ENCODE peak calls at places on chromosomes 7 and 10, in six cellular contexts. One of them, this sample, is unnamed.

GRCh38 chr10:21976280-21976679 is 27.2 kb downstream of the DNAJC1 start:
- DNase-seq in testis: no peak
- DNase-seq in sigmoid colon: no peak
- DNase-seq in lower lobe of right lung: no peak
- DNase-seq in right atrium auricular region: no peak
- DNase-seq in endodermal cell: no peak
- DNase-seq in this sample: no peak

GRCh38 chr10:22712246-22712958 is 2.0 kb downstream of the PIP4K2A start:
- DNase-seq in lower lobe of right lung: no peak
- DNase-seq in endodermal cell: no peak
- DNase-seq in sigmoid colon: no peak
- DNase-seq in testis: no peak
- DNase-seq in right atrium auricular region: no peak
- DNase-seq in this sample: no peak

GRCh38 chr10:131641231-131641630 is 259.6 kb upstream of the PPP2R2D start:
- DNase-seq in testis: no peak
- DNase-seq in lower lobe of right lung: peak
- DNase-seq in right atrium auricular region: no peak
- DNase-seq in endodermal cell: no peak
- DNase-seq in sigmoid colon: no peak
- DNase-seq in this sample: no peak

GRCh38 chr7:84663224-84663623 is 468.6 kb upstream of the SEMA3A start:
- DNase-seq in sigmoid colon: no peak
- DNase-seq in endodermal cell: no peak
- DNase-seq in testis: no peak
- DNase-seq in lower lobe of right lung: no peak
- DNase-seq in right atrium auricular region: no peak
- DNase-seq in this sample: no peak

GRCh38 chr10:22325272-22325947 is 4.5 kb downstream of the BMI1 start:
- DNase-seq in lower lobe of right lung: peak
- DNase-seq in endodermal cell: peak
- DNase-seq in testis: peak
- DNase-seq in sigmoid colon: peak
- DNase-seq in right atrium auricular region: peak
- DNase-seq in this sample: no peak

GRCh38 chr10:110110338-110110737 is 97.1 kb upstream of the MXI1 start:
- DNase-seq in right atrium auricular region: no peak
- DNase-seq in lower lobe of right lung: no peak
- DNase-seq in sigmoid colon: no peak
- DNase-seq in endodermal cell: no peak
- DNase-seq in testis: no peak
- DNase-seq in this sample: no peak

GRCh38 chr7:94190599-94191061 is 186.5 kb upstream of the BET1 start:
- DNase-seq in lower lobe of right lung: no peak
- DNase-seq in endodermal cell: no peak
- DNase-seq in sigmoid colon: no peak
- DNase-seq in right atrium auricular region: no peak
- DNase-seq in testis: no peak
- DNase-seq in this sample: no peak

GRCh38 chr7:131976411-131976810 is 420.0 kb upstream of the PODXL start:
- DNase-seq in lower lobe of right lung: no peak
- DNase-seq in testis: no peak
- DNase-seq in right atrium auricular region: no peak
- DNase-seq in endodermal cell: no peak
- DNase-seq in sigmoid colon: no peak
- DNase-seq in this sample: no peak

GRCh38 chr10:9331583-9332008 is 1277.1 kb downstream of the GATA3 start:
- DNase-seq in right atrium auricular region: no peak
- DNase-seq in sigmoid colon: no peak
- DNase-seq in testis: no peak
- DNase-seq in endodermal cell: no peak
- DNase-seq in lower lobe of right lung: no peak
- DNase-seq in this sample: no peak

GRCh38 chr10:72308320-72308987 is 34.7 kb downstream of the DDIT4 start:
- DNase-seq in right atrium auricular region: peak
- DNase-seq in endodermal cell: no peak
- DNase-seq in sigmoid colon: peak
- DNase-seq in testis: peak
- DNase-seq in lower lobe of right lung: no peak
- DNase-seq in this sample: no peak

GRCh38 chr7:92717982-92718716 is 118.2 kb downstream of the CDK6 start:
- DNase-seq in sigmoid colon: peak
- DNase-seq in endodermal cell: no peak
- DNase-seq in testis: no peak
- DNase-seq in lower lobe of right lung: peak
- DNase-seq in right atrium auricular region: peak
- DNase-seq in this sample: no peak

GRCh38 chr10:28463676-28464395 is 69.1 kb upstream of the WAC start:
- DNase-seq in right atrium auricular region: no peak
- DNase-seq in endodermal cell: no peak
- DNase-seq in sigmoid colon: no peak
- DNase-seq in lower lobe of right lung: peak
- DNase-seq in testis: no peak
- DNase-seq in this sample: no peak

GRCh38 chr10:133131053-133131452 is 29.0 kb upstream of the KNDC1 start:
- DNase-seq in lower lobe of right lung: peak
- DNase-seq in testis: no peak
- DNase-seq in endodermal cell: peak
- DNase-seq in sigmoid colon: peak
- DNase-seq in right atrium auricular region: no peak
- DNase-seq in this sample: no peak

GRCh38 chr10:99698504-99699080 is 33.3 kb downstream of the COX15 start:
- DNase-seq in right atrium auricular region: no peak
- DNase-seq in sigmoid colon: no peak
- DNase-seq in lower lobe of right lung: no peak
- DNase-seq in testis: no peak
- DNase-seq in endodermal cell: peak
- DNase-seq in this sample: no peak
- TF ChIP-seq CTCF in right atrium auricular region: no peak
- TF ChIP-seq CTCF in sigmoid colon: no peak
- TF ChIP-seq CTCF in lower lobe of right lung: no peak
- TF ChIP-seq CTCF in testis: no peak
- TF ChIP-seq CTCF in endodermal cell: peak
- TF ChIP-seq CTCF in this sample: peak

GRCh38 chr10:31866118-31866670 is 62.4 kb downstream of the ARHGAP12 start:
- DNase-seq in endodermal cell: no peak
- DNase-seq in sigmoid colon: no peak
- DNase-seq in right atrium auricular region: no peak
- DNase-seq in testis: no peak
- DNase-seq in lower lobe of right lung: no peak
- DNase-seq in this sample: no peak

GRCh38 chr10:31867646-31868045 is 61.0 kb downstream of the ARHGAP12 start:
- DNase-seq in sigmoid colon: no peak
- DNase-seq in endodermal cell: no peak
- DNase-seq in right atrium auricular region: no peak
- DNase-seq in lower lobe of right lung: no peak
- DNase-seq in testis: no peak
- DNase-seq in this sample: no peak

GRCh38 chr10:31864834-31865518 is 63.7 kb downstream of the ARHGAP12 start:
- DNase-seq in right atrium auricular region: no peak
- DNase-seq in sigmoid colon: no peak
- DNase-seq in lower lobe of right lung: no peak
- DNase-seq in endodermal cell: no peak
- DNase-seq in testis: no peak
- DNase-seq in this sample: no peak
- H3K4me3 ChIP-seq in right atrium auricular region: no peak
- H3K4me3 ChIP-seq in sigmoid colon: no peak
- H3K4me3 ChIP-seq in lower lobe of right lung: no peak
- H3K4me3 ChIP-seq in endodermal cell: no peak
- H3K4me3 ChIP-seq in testis: no peak
- H3K4me3 ChIP-seq in this sample: no peak

DNA sequence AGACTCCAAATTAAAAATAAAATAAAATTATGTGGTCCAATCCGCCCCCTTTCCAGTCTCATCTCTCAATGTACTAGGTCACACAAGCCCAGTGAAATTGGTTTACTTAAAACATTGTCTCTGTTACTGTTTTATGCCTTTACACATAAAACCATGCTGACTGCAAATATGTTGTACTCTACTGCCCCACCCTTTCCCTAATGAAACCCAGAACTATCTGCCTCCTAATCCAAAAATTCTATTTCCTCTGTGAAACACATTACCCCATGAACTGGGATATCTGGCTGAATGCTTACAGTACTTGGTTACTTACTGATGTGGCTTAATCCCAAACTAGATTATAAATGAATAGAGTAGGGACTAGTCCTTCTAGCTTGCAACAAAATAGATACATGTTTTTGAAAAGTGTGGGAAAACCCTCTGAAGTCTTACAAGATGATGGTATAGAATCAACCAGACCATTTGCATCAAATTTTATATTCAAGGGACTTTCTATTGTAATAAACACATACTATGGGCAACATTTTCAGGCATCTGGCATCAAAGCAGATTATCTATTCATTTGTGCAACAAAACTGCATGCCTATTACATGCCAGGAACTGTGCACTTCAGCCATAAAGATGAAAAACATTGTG is 10.0 kb upstream of the KMT2E start:
- DNase-seq in endodermal cell: no peak
- DNase-seq in sigmoid colon: no peak
- DNase-seq in right atrium auricular region: no peak
- DNase-seq in lower lobe of right lung: no peak
- DNase-seq in testis: no peak
- DNase-seq in this sample: no peak
- H3K27ac ChIP-seq in endodermal cell: no peak
- H3K27ac ChIP-seq in sigmoid colon: peak
- H3K27ac ChIP-seq in right atrium auricular region: peak
- H3K27ac ChIP-seq in lower lobe of right lung: peak
- H3K27ac ChIP-seq in testis: peak
- H3K27ac ChIP-seq in this sample: no peak

GRCh38 chr7:138663741-138664710 is 37.1 kb downstream of the SVOPL start:
- DNase-seq in endodermal cell: peak
- DNase-seq in lower lobe of right lung: no peak
- DNase-seq in testis: no peak
- DNase-seq in sigmoid colon: no peak
- DNase-seq in right atrium auricular region: no peak
- DNase-seq in this sample: peak
- TF ChIP-seq CTCF in endodermal cell: peak
- TF ChIP-seq CTCF in lower lobe of right lung: no peak
- TF ChIP-seq CTCF in testis: no peak
- TF ChIP-seq CTCF in sigmoid colon: no peak
- TF ChIP-seq CTCF in right atrium auricular region: no peak
- TF ChIP-seq CTCF in this sample: no peak

GRCh38 chr10:63281967-63282366 is 148.8 kb downstream of the NRBF2 start:
- DNase-seq in lower lobe of right lung: no peak
- DNase-seq in endodermal cell: no peak
- DNase-seq in right atrium auricular region: no peak
- DNase-seq in sigmoid colon: no peak
- DNase-seq in testis: no peak
- DNase-seq in this sample: no peak
- H3K4me3 ChIP-seq in lower lobe of right lung: no peak
- H3K4me3 ChIP-seq in endodermal cell: no peak
- H3K4me3 ChIP-seq in right atrium auricular region: no peak
- H3K4me3 ChIP-seq in sigmoid colon: no peak
- H3K4me3 ChIP-seq in testis: no peak
- H3K4me3 ChIP-seq in this sample: no peak

GRCh38 chr10:88064608-88065383 is 201.4 kb downstream of the PTEN start:
- DNase-seq in testis: peak
- DNase-seq in endodermal cell: no peak
- DNase-seq in sigmoid colon: peak
- DNase-seq in right atrium auricular region: peak
- DNase-seq in lower lobe of right lung: peak
- DNase-seq in this sample: no peak

GRCh38 chr10:88066319-88066718 is 202.9 kb downstream of the PTEN start:
- DNase-seq in sigmoid colon: no peak
- DNase-seq in lower lobe of right lung: no peak
- DNase-seq in endodermal cell: no peak
- DNase-seq in right atrium auricular region: no peak
- DNase-seq in testis: no peak
- DNase-seq in this sample: no peak

GRCh38 chr10:88063861-88064521 is 200.6 kb downstream of the PTEN start:
- DNase-seq in right atrium auricular region: no peak
- DNase-seq in lower lobe of right lung: no peak
- DNase-seq in testis: no peak
- DNase-seq in sigmoid colon: no peak
- DNase-seq in endodermal cell: no peak
- DNase-seq in this sample: no peak

GRCh38 chr10:88066876-88067275 is 203.5 kb downstream of the PTEN start:
- DNase-seq in lower lobe of right lung: no peak
- DNase-seq in testis: no peak
- DNase-seq in sigmoid colon: no peak
- DNase-seq in right atrium auricular region: no peak
- DNase-seq in endodermal cell: no peak
- DNase-seq in this sample: no peak

DNA sequence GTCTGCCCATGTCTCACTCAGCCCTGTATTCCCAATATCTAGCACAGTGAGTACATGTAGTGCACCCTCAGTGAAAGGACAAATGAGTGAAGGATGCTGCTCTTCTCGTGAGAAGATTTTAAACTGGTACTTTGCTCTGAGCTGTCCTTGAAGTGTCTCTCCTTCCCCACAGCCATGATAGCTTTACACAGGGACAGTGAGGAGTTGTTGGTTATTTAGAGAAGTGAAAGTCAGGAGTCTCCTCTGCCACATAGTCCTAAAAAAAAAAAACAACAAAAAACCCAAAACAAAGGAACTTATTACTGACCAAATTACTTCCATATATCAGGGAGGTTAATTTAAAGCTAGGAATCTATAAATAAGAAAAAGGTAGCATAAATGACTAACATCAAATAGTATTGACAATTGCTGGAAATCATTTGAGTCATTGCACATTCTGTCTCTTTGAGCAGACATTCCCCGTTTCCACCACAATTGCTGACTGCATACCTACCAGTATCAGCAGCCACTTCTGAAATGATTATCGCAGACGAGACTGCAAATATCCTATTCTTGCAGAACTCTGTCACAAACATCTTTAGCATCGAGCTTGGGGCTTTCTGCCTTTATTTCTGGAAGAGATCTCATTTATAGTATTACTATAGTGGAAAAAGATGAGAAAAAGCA is 202.1 kb downstream of the PTEN start:
- DNase-seq in endodermal cell: no peak
- DNase-seq in lower lobe of right lung: no peak
- DNase-seq in sigmoid colon: no peak
- DNase-seq in right atrium auricular region: no peak
- DNase-seq in testis: no peak
- DNase-seq in this sample: no peak
- H3K27ac ChIP-seq in endodermal cell: no peak
- H3K27ac ChIP-seq in lower lobe of right lung: peak
- H3K27ac ChIP-seq in sigmoid colon: no peak
- H3K27ac ChIP-seq in right atrium auricular region: peak
- H3K27ac ChIP-seq in testis: no peak
- H3K27ac ChIP-seq in this sample: no peak

This sample was measured in WERI-Rb-1.